ENCODE peak calls at places on chromosome 22, in ten cellular contexts. B is esophagus squamous epithelium, E is HepG2, K is AG10803, R is astrocyte of the spinal cord, V is prostate gland, Y is GM12864, U is stomach, G is tibial nerve, I is astrocyte of the cerebellum. S is an unnamed sample.

GRCh38 chr22:47072642-47072967 is 310.2 kb downstream of the TBC1D22A start:
- DNase-seq in B (no peak), E (no peak), K (no peak), R (no peak), V (no peak), Y (no peak), U (no peak), G (no peak), I (no peak), S (no peak)

GRCh38 chr22:18058770-18059169 is 19.0 kb upstream of the PEX26 start:
- DNase-seq in B (no peak), E (no peak), K (no peak), R (no peak), V (no peak), Y (no peak), U (no peak), G (no peak), I (no peak), S (no peak)

GRCh38 chr22:42313204-42313603 is 42.8 kb upstream of the TCF20 start:
- DNase-seq in B (no peak), E (no peak), K (no peak), R (no peak), V (no peak), Y (no peak), U (no peak), G (no peak), I (no peak), S (no peak)

GRCh38 chr22:23556026-23556620 is 24.0 kb downstream of the IGLL1 start:
- DNase-seq in B (no peak), E (no peak), K (no peak), R (no peak), V (no peak), Y (no peak), U (no peak), G (no peak), I (no peak), S (no peak)

GRCh38 chr22:42978453-42979103 is 36.4 kb downstream of the PACSIN2 start:
- DNase-seq in B (no peak), E (no peak), K (peak), R (no peak), V (peak), Y (no peak), U (no peak), G (no peak), I (no peak), S (no peak)

GRCh38 chr22:23534201-23534850 is 45.8 kb downstream of the IGLL1 start:
- DNase-seq in B (no peak), E (no peak), K (no peak), R (no peak), V (no peak), Y (no peak), U (no peak), G (no peak), I (no peak), S (no peak)

GRCh38 chr22:46074771-46075551 is 75.4 kb upstream of the PPARA start:
- DNase-seq in B (no peak), E (no peak), K (no peak), R (peak), V (no peak), Y (no peak), U (peak), G (peak), I (no peak), S (no peak)

GRCh38 chr22:46457502-46458488 is 79.6 kb downstream of the CELSR1 start:
- DNase-seq in B (no peak), E (no peak), K (peak), R (peak), V (no peak), Y (no peak), U (no peak), G (no peak), I (no peak), S (no peak)

GRCh38 chr22:42162728-42163489 is 32.3 kb upstream of the CYP2D6 start:
- DNase-seq in B (no peak), E (no peak), K (no peak), R (no peak), V (peak), Y (no peak), U (no peak), G (no peak), I (no peak), S (no peak)

GRCh38 chr22:49380828-49381114 is 446.9 kb downstream of the BRD1 start:
- DNase-seq in B (no peak), E (no peak), K (no peak), R (no peak), V (no peak), Y (no peak), U (peak), G (no peak), I (no peak), S (no peak)

GRCh38 chr22:17563936-17564391 is 666 bp downstream of the SLC25A18 start:
- DNase-seq in B (no peak), E (no peak), K (peak), R (peak), V (no peak), Y (no peak), U (no peak), G (no peak), I (no peak), S (no peak)

GRCh38 chr22:46088541-46089311 is 61.6 kb upstream of the PPARA start:
- DNase-seq in B (no peak), E (no peak), K (peak), R (peak), V (no peak), Y (no peak), U (peak), G (peak), I (no peak), S (no peak)

GRCh38 chr22:17891427-17892167 is 117.3 kb upstream of the BID start:
- DNase-seq in B (no peak), E (peak), K (no peak), R (no peak), V (peak), Y (no peak), U (no peak), G (no peak), I (no peak), S (no peak)

GRCh38 chr22:20514658-20515406 is 7.4 kb downstream of the MED15 start:
- DNase-seq in B (no peak), E (no peak), K (peak), R (peak), V (no peak), Y (no peak), U (no peak), G (no peak), I (no peak), S (no peak)

GRCh38 chr22:42769574-42770447 is 49.1 kb upstream of the A4GALT start:
- DNase-seq in B (no peak), E (no peak), K (peak), R (peak), V (peak), Y (no peak), U (peak), G (peak), I (peak), S (peak)

GRCh38 chr22:22902247-22902962 is 14.8 kb downstream of the IGLL5 start:
- DNase-seq in B (no peak), E (no peak), K (no peak), R (no peak), V (no peak), Y (no peak), U (no peak), G (no peak), I (no peak), S (no peak)

GRCh38 chr22:17906978-17907730 is 117.2 kb downstream of the MICAL3 start:
- DNase-seq in B (no peak), E (no peak), K (no peak), R (no peak), V (no peak), Y (no peak), U (no peak), G (no peak), I (no peak), S (no peak)

GRCh38 chr22:20528405-20528978 is 21.1 kb downstream of the MED15 start:
- DNase-seq in B (no peak), E (no peak), K (no peak), R (no peak), V (no peak), Y (no peak), U (no peak), G (no peak), I (no peak), S (no peak)

GRCh38 chr22:25199726-25200520 is at the start of gene CRYBB3:
- DNase-seq in B (no peak), E (no peak), K (no peak), R (no peak), V (no peak), Y (no peak), U (no peak), G (no peak), I (no peak), S (no peak)

GRCh38 chr22:17257091-17257490 is 37.9 kb upstream of the ADA2 start:
- DNase-seq in B (no peak), E (no peak), K (no peak), R (no peak), V (no peak), Y (no peak), U (no peak), G (no peak), I (no peak), S (no peak)

GRCh38 chr22:36334838-36335603 is 52.7 kb downstream of the MYH9 start:
- DNase-seq in B (no peak), E (no peak), K (peak), R (peak), V (peak), Y (no peak), U (no peak), G (no peak), I (no peak), S (no peak)

GRCh38 chr22:49590851-49591445 is 236.7 kb downstream of the BRD1 start:
- DNase-seq in B (no peak), E (no peak), K (no peak), R (no peak), V (no peak), Y (no peak), U (no peak), G (no peak), I (no peak), S (no peak)

GRCh38 chr22:48567213-48567975 is 1260.3 kb downstream of the BRD1 start:
- DNase-seq in B (no peak), E (no peak), K (peak), R (no peak), V (no peak), Y (no peak), U (no peak), G (no peak), I (no peak), S (no peak)

GRCh38 chr22:41106122-41106968 is 14.0 kb downstream of the EP300 start:
- DNase-seq in B (no peak), E (peak), K (peak), R (peak), V (no peak), Y (no peak), U (no peak), G (no peak), I (no peak), S (no peak)

GRCh38 chr22:23564276-23564675 is 15.8 kb downstream of the IGLL1 start:
- DNase-seq in B (no peak), E (no peak), K (no peak), R (no peak), V (no peak), Y (no peak), U (no peak), G (no peak), I (no peak), S (no peak)

GRCh38 chr22:45975266-45976161 is 1.4 kb downstream of the WNT7B start:
- DNase-seq in B (no peak), E (no peak), K (no peak), R (no peak), V (peak), Y (no peak), U (no peak), G (no peak), I (no peak), S (no peak)

GRCh38 chr22:31947296-31947695 is 3.0 kb downstream of the YWHAH start:
- DNase-seq in B (no peak), E (peak), K (no peak), R (peak), V (no peak), Y (no peak), U (no peak), G (no peak), I (no peak), S (no peak)
- TF ChIP-seq CTCF in B (peak), E (peak), K (peak), R (peak), V (peak), Y (peak), U (no peak), G (peak), I (peak), S (peak)

GRCh38 chr22:37428649-37429586 is 1.6 kb upstream of the ELFN2 start:
- DNase-seq in B (no peak), E (peak), K (peak), R (peak), V (peak), Y (no peak), U (peak), G (no peak), I (peak), S (no peak)

GRCh38 chr22:37426532-37427127 is 649 bp downstream of the ELFN2 start:
- DNase-seq in B (no peak), E (no peak), K (no peak), R (no peak), V (no peak), Y (no peak), U (no peak), G (no peak), I (no peak), S (no peak)

GRCh38 chr22:37425800-37426531 is 1.3 kb downstream of the ELFN2 start:
- DNase-seq in B (no peak), E (no peak), K (peak), R (peak), V (no peak), Y (no peak), U (no peak), G (no peak), I (no peak), S (no peak)

GRCh38 chr22:37427128-37427710 is at the start of gene ELFN2:
- DNase-seq in B (no peak), E (no peak), K (peak), R (peak), V (no peak), Y (no peak), U (peak), G (no peak), I (no peak), S (no peak)

GRCh38 chr22:37427711-37428635 is 694 bp upstream of the ELFN2 start:
- DNase-seq in B (no peak), E (no peak), K (no peak), R (no peak), V (no peak), Y (no peak), U (no peak), G (no peak), I (no peak), S (no peak)
- H3K4me3 ChIP-seq in B (peak), E (no peak), K (peak), R (peak), V (peak), Y (no peak), U (peak), G (no peak), I (peak), S (peak)

DNA sequence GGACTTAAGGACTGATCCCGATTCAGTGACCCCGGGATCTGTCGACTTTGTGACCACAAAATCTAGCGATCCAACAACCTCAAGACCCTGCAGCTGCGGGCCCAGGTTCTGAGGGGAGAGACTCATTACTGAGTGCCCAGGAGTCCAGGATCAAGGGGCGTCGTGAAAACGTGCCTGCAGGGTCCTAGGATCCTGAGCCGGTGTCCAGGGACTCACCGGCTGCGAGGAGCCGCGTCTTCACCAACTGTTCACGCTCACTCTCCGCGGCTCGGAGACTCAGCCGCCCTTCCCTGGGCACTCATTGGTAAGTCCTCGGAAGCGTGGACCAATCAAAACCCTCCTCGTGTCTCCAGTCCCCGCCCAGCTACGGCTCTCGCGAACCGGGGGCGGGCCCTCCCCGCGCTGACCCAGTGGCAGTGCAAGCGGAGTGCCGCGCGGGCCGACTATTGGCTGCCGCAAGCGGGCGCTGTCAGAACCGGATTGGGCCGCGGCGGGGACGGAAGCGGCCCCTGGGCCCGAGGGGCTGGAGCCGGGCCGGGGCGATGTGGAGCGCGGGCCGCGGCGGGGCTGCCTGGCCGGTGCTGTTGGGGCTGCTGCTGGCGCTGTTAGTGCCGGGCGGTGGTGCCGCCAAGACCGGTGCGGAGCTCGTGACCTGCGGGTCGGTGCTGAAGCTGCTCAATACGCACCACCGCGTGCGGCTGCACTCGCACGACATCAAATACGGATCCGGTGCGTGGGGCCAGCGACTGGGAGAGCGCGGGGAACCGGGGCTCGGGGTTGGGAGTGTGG is at the start of gene SDF2L1:
- DNase-seq in B (peak), E (peak), K (peak), R (peak), V (peak), Y (peak), U (peak), G (peak), I (peak), S (peak)
- TF ChIP-seq CTCF in B (peak), E (no peak), K (no peak), R (no peak), V (peak), Y (no peak), U (no peak), G (peak), I (no peak), S (no peak)

GRCh38 chr22:32987081-32987631 is 71.0 kb downstream of the SYN3 start:
- DNase-seq in B (no peak), E (no peak), K (peak), R (no peak), V (no peak), Y (no peak), U (no peak), G (no peak), I (peak), S (no peak)
- H3K4me3 ChIP-seq in B (no peak), E (no peak), K (no peak), R (no peak), V (no peak), Y (no peak), U (no peak), G (no peak), I (no peak), S (no peak)

GRCh38 chr22:30265851-30266444 is 703 bp downstream of the OSM start:
- DNase-seq in B (peak), E (no peak), K (no peak), R (no peak), V (no peak), Y (peak), U (peak), G (no peak), I (no peak), S (no peak)
- TF ChIP-seq CTCF in B (no peak), E (no peak), K (no peak), R (no peak), V (no peak), Y (no peak), U (no peak), G (no peak), I (no peak), S (no peak)

DNA sequence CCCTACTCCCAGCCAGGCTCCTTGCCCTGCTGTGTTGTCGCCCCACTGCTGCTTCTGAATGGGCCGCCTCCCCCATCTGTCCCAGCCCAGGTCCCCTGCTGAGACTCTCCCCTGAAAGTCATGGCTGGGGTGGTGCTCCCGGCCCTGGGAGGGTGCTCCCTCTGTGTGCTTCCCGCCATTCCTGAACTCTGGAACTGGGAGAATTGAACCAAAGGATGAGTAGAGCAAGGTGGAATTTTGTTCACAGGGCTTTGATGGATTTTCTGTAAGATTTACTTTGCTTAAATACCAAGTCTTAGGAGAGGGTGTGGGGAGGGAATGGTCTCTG is 402 bp downstream of the APOBEC3G start:
- DNase-seq in B (no peak), E (no peak), K (no peak), R (no peak), V (no peak), Y (no peak), U (no peak), G (no peak), I (no peak), S (no peak)
- H3K4me3 ChIP-seq in B (peak), E (peak), K (peak), R (peak), V (peak), Y (peak), U (peak), G (peak), I (peak), S (peak)

GRCh38 chr22:28773461-28773867 is 969 bp downstream of the CCDC117 start:
- DNase-seq in B (no peak), E (no peak), K (peak), R (peak), V (no peak), Y (peak), U (no peak), G (no peak), I (no peak), S (peak)
- TF ChIP-seq CTCF in B (no peak), E (no peak), K (no peak), R (no peak), V (no peak), Y (no peak), U (no peak), G (no peak), I (no peak), S (no peak)

DNA sequence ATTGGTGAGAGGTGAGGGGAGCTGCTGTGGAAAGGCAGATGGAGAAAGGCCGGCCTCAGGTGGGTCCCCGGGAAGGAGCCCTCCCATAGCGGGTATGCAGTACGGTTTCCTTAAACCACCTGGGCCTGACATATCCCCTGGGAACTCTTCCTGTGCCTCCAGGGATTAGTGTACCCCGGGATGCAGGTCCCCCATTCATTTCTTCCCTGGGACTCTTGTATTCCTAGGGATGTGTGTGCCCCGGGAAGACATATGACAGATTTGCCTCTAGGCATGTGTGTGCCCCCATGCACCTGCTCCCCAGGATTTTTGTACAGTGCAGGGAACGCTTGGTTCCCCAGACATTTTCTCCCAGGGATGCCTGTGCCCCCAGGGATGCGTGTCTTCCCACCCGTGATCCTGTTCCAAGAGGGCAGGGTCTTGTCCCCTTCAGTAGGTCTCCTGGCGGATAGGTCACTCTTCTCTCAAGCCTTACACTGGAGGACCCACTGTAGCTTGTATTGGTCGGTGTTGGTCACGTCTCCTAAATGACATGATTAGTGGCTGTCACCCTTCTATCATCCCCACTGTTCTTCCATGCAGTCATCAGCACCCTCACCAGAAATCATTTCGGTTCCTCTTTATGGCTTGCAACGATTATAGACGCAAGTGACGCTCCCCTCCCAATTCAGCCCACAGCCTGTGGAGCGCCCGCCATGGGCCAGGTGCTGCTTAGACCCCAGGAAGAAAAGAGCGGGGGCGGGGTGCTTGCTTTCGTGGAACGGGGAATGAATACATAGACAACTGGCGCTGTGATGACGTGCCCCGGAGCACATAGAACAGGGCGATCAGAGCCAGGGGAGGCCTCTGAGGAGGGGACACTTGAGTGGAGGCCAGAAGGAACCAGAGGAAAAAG is 1.3 kb downstream of the PARVB start:
- DNase-seq in B (no peak), E (no peak), K (no peak), R (no peak), V (no peak), Y (peak), U (peak), G (no peak), I (no peak), S (no peak)
- H3K4me3 ChIP-seq in B (peak), E (no peak), K (peak), R (peak), V (peak), Y (peak), U (peak), G (peak), I (peak), S (peak)